ENCODE peak calls at places on chromosomes 7 and 10, in ten cellular contexts. One of them, this sample, is unnamed. For H3K4me1, the result is how much of the 10 kb centered on the place peaks cover.

GRCh38 chr10:17386616-17387075 is 67.7 kb downstream of the ST8SIA6 start:
- DNase-seq in HAP-1: no peak
- DNase-seq in GM12878: no peak
- DNase-seq in transverse colon: no peak
- DNase-seq in adrenal gland: no peak
- DNase-seq in PC-3: no peak
- DNase-seq in ovary: no peak
- DNase-seq in suprapubic skin: no peak
- DNase-seq in tibial artery: no peak
- DNase-seq in IMR-90: no peak
- DNase-seq in this sample: no peak

GRCh38 chr10:78229950-78230675 is 196.4 kb downstream of the RPS24 start:
- DNase-seq in HAP-1: no peak
- DNase-seq in adrenal gland: no peak
- DNase-seq in ovary: no peak
- DNase-seq in tibial artery: no peak
- DNase-seq in IMR-90: no peak
- DNase-seq in transverse colon: no peak
- DNase-seq in suprapubic skin: no peak
- DNase-seq in PC-3: no peak
- DNase-seq in GM12878: no peak
- DNase-seq in this sample: no peak

GRCh38 chr7:1532456-1533254 is 2.2 kb downstream of the MAFK start:
- DNase-seq in tibial artery: peak
- DNase-seq in ovary: peak
- DNase-seq in PC-3: peak
- DNase-seq in transverse colon: peak
- DNase-seq in GM12878: no peak
- DNase-seq in adrenal gland: peak
- DNase-seq in HAP-1: no peak
- DNase-seq in IMR-90: peak
- DNase-seq in suprapubic skin: peak
- DNase-seq in this sample: peak

GRCh38 chr7:53111061-53111460 is 75.6 kb downstream of the POM121L12 start:
- DNase-seq in IMR-90: no peak
- DNase-seq in ovary: no peak
- DNase-seq in adrenal gland: no peak
- DNase-seq in transverse colon: no peak
- DNase-seq in tibial artery: no peak
- DNase-seq in GM12878: no peak
- DNase-seq in HAP-1: no peak
- DNase-seq in PC-3: no peak
- DNase-seq in suprapubic skin: no peak
- DNase-seq in this sample: no peak

GRCh38 chr10:119425881-119426170 is 116.7 kb downstream of the RGS10 start:
- DNase-seq in tibial artery: no peak
- DNase-seq in HAP-1: no peak
- DNase-seq in transverse colon: no peak
- DNase-seq in adrenal gland: no peak
- DNase-seq in ovary: no peak
- DNase-seq in PC-3: no peak
- DNase-seq in suprapubic skin: no peak
- DNase-seq in IMR-90: no peak
- DNase-seq in GM12878: no peak
- DNase-seq in this sample: no peak

GRCh38 chr10:335151-335800 is 200.0 kb downstream of the ZMYND11 start:
- DNase-seq in ovary: no peak
- DNase-seq in IMR-90: peak
- DNase-seq in HAP-1: no peak
- DNase-seq in adrenal gland: peak
- DNase-seq in tibial artery: no peak
- DNase-seq in PC-3: peak
- DNase-seq in GM12878: no peak
- DNase-seq in transverse colon: no peak
- DNase-seq in suprapubic skin: no peak
- DNase-seq in this sample: peak

GRCh38 chr7:46784746-46785145 is 797.2 kb downstream of the TNS3 start:
- DNase-seq in tibial artery: no peak
- DNase-seq in IMR-90: peak
- DNase-seq in PC-3: peak
- DNase-seq in HAP-1: no peak
- DNase-seq in adrenal gland: no peak
- DNase-seq in suprapubic skin: no peak
- DNase-seq in GM12878: no peak
- DNase-seq in transverse colon: no peak
- DNase-seq in ovary: no peak
- DNase-seq in this sample: no peak

GRCh38 chr7:106644999-106645398 is 16.0 kb downstream of the CCDC71L start:
- DNase-seq in suprapubic skin: no peak
- DNase-seq in transverse colon: no peak
- DNase-seq in adrenal gland: no peak
- DNase-seq in GM12878: no peak
- DNase-seq in IMR-90: no peak
- DNase-seq in ovary: no peak
- DNase-seq in tibial artery: no peak
- DNase-seq in HAP-1: no peak
- DNase-seq in PC-3: no peak
- DNase-seq in this sample: no peak

GRCh38 chr10:101493782-101494281 is 94.2 kb downstream of the POLL start:
- DNase-seq in GM12878: no peak
- DNase-seq in transverse colon: no peak
- DNase-seq in PC-3: no peak
- DNase-seq in suprapubic skin: no peak
- DNase-seq in ovary: no peak
- DNase-seq in adrenal gland: no peak
- DNase-seq in HAP-1: peak
- DNase-seq in IMR-90: no peak
- DNase-seq in tibial artery: no peak
- DNase-seq in this sample: no peak

DNA sequence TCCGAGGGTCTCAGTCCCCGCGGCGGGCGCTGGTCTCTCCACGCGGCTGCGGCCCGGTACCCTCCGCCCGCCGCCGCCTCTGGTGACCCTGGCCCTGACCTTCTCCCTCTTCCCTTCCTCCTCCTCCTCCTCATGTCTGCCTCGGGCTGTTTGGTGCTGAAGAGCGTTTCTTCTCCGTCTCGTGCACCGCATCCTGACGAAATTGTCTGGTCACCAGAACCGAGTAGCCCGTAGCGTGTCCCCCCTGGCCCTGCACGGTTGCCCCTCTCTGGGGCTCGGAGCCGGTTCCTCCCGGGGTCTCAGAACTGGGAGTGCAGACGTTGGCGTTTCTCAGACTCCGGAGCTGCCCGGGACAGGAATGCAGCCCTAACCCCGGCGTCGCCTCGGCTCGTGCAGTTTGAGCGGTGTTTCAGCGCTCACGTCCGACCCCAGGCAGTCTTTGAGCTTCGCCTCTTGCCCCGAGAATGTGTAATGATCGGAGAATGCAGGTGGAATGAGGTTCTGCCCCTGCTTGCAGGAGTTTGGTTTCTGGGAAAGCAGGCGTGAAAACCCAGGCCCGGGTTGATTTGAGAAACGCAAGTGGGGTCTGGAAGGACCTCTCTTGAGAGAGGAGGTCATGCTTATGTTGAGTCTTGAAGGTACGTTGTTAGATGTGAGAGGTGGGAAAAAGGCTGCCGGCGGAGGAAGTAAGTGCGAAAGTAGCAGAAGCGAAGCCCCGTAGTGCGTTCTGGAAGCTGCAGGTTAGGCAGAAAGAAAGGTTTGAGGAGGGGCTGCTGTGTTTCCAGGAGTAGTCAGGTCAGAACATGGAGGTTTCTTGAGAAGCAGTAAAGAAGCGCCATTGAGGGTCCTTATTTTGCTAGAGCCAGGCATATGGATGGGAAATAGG is 743 bp downstream of the RBM17 start:
- DNase-seq in GM12878: no peak
- DNase-seq in ovary: no peak
- DNase-seq in PC-3: peak
- DNase-seq in suprapubic skin: peak
- DNase-seq in tibial artery: peak
- DNase-seq in IMR-90: no peak
- DNase-seq in adrenal gland: no peak
- DNase-seq in transverse colon: peak
- DNase-seq in HAP-1: peak
- DNase-seq in this sample: peak
- H3K4me1 ChIP-seq in GM12878: under half
- H3K4me1 ChIP-seq in ovary: under half
- H3K4me1 ChIP-seq in PC-3: under half
- H3K4me1 ChIP-seq in suprapubic skin: half or more
- H3K4me1 ChIP-seq in tibial artery: under half
- H3K4me1 ChIP-seq in IMR-90: under half
- H3K4me1 ChIP-seq in adrenal gland: half or more
- H3K4me1 ChIP-seq in transverse colon: under half
- H3K4me1 ChIP-seq in HAP-1: under half
- H3K4me1 ChIP-seq in this sample: under half

GRCh38 chr7:105519353-105519752 is 2.7 kb downstream of the PUS7 start:
- DNase-seq in PC-3: peak
- DNase-seq in HAP-1: no peak
- DNase-seq in transverse colon: no peak
- DNase-seq in suprapubic skin: no peak
- DNase-seq in ovary: no peak
- DNase-seq in IMR-90: peak
- DNase-seq in GM12878: no peak
- DNase-seq in adrenal gland: no peak
- DNase-seq in tibial artery: no peak
- DNase-seq in this sample: no peak

GRCh38 chr7:105524840-105525239 is 2.8 kb upstream of the PUS7 start:
- DNase-seq in ovary: no peak
- DNase-seq in PC-3: no peak
- DNase-seq in transverse colon: no peak
- DNase-seq in tibial artery: no peak
- DNase-seq in IMR-90: no peak
- DNase-seq in HAP-1: no peak
- DNase-seq in GM12878: no peak
- DNase-seq in suprapubic skin: no peak
- DNase-seq in adrenal gland: no peak
- DNase-seq in this sample: no peak

GRCh38 chr7:105521731-105522458 is at the start of gene PUS7:
- DNase-seq in HAP-1: peak
- DNase-seq in tibial artery: peak
- DNase-seq in transverse colon: peak
- DNase-seq in IMR-90: peak
- DNase-seq in GM12878: no peak
- DNase-seq in adrenal gland: peak
- DNase-seq in suprapubic skin: peak
- DNase-seq in ovary: peak
- DNase-seq in PC-3: peak
- DNase-seq in this sample: peak

DNA sequence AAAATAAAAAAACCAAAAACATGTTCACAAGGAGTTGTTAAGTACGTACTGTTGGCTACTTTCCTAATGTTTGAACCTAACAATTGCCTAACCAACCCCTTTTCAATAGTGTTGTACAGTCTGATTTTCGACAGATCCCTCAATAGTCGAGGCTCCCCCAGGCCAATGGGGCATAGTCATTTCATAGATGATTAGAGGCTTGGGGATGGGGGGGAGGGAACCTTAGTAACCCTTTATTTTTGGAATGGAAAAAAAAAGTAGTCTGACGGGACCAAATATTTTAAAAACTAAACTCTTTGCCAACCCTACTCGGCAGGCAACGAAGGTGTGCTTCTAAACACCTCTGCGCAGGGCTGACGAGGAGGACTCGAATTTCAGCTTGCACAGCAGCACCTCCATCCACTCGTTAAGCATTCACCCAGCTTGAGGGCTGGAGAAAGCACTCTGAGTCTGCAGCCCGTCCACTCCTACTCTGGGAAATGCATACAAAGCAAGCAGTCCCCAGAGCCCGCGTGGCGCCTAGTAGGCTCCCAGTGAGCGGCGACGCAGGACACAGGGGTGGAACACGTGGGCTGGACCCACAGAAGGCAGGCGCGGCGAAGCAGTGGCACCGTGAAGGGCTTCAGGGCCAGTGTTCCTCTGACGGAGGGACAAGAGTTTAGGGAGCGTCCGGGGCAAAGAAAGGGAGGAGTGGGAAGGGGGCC is 892 bp downstream of the PUS7 start:
- DNase-seq in transverse colon: peak
- DNase-seq in IMR-90: peak
- DNase-seq in HAP-1: peak
- DNase-seq in adrenal gland: peak
- DNase-seq in tibial artery: peak
- DNase-seq in ovary: peak
- DNase-seq in GM12878: no peak
- DNase-seq in PC-3: peak
- DNase-seq in suprapubic skin: peak
- DNase-seq in this sample: peak
- H3K4me3 ChIP-seq in transverse colon: peak
- H3K4me3 ChIP-seq in IMR-90: peak
- H3K4me3 ChIP-seq in HAP-1: peak
- H3K4me3 ChIP-seq in adrenal gland: peak
- H3K4me3 ChIP-seq in tibial artery: peak
- H3K4me3 ChIP-seq in ovary: peak
- H3K4me3 ChIP-seq in GM12878: peak
- H3K4me3 ChIP-seq in PC-3: peak
- H3K4me3 ChIP-seq in suprapubic skin: peak
- H3K4me3 ChIP-seq in this sample: peak

DNA sequence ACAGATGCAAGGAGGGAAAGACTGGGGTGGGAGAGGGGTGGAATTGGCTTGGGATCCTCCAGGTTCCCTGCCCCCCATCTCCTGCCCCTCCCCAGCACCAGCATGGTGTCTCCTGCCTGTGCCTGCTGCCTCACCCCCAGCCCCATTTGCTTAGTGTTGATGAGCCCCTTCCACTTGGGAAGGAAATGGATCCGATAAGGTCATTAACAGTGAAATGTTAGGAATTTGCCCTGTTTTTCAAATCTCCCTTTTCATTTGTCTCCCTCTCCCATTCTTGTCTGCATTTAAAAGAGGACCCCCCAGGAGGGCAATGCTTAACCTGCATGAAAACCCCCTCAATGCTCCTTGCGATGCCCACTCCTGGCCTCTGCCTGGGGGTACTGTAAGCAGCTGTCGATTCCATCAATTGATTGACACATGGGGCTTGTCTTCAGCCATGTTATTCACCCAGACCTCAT is 51.5 kb downstream of the HK1 start:
- DNase-seq in tibial artery: no peak
- DNase-seq in ovary: no peak
- DNase-seq in IMR-90: no peak
- DNase-seq in PC-3: no peak
- DNase-seq in suprapubic skin: no peak
- DNase-seq in HAP-1: no peak
- DNase-seq in GM12878: no peak
- DNase-seq in transverse colon: no peak
- DNase-seq in adrenal gland: no peak
- DNase-seq in this sample: no peak
- H3K4me1 ChIP-seq in tibial artery: under half
- H3K4me1 ChIP-seq in ovary: under half
- H3K4me1 ChIP-seq in IMR-90: under half
- H3K4me1 ChIP-seq in PC-3: under half
- H3K4me1 ChIP-seq in suprapubic skin: half or more
- H3K4me1 ChIP-seq in HAP-1: under half
- H3K4me1 ChIP-seq in GM12878: under half
- H3K4me1 ChIP-seq in transverse colon: under half
- H3K4me1 ChIP-seq in adrenal gland: half or more
- H3K4me1 ChIP-seq in this sample: under half

DNA sequence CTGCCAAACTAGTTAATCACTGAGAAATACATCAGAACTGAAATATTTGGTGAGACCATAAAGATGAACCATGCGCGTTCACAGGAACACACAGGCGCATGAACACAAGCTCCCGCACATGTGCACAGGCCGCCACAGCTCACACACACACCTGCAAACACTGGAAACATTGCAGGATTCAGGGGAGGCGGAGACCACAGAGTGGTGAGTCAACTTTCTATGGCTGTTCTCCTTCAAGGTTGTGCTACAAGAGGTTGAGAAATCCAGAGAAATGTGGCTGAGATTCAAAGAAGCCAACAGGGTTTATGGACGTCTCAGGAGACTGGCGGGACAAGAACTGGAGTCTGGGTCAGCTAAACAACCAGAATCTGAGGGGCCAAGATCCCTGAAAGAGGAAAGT is 17.8 kb downstream of the ESYT2 start:
- DNase-seq in IMR-90: peak
- DNase-seq in ovary: no peak
- DNase-seq in suprapubic skin: no peak
- DNase-seq in HAP-1: no peak
- DNase-seq in GM12878: no peak
- DNase-seq in adrenal gland: peak
- DNase-seq in tibial artery: peak
- DNase-seq in PC-3: peak
- DNase-seq in transverse colon: no peak
- DNase-seq in this sample: no peak
- H3K4me3 ChIP-seq in IMR-90: no peak
- H3K4me3 ChIP-seq in ovary: no peak
- H3K4me3 ChIP-seq in suprapubic skin: no peak
- H3K4me3 ChIP-seq in HAP-1: no peak
- H3K4me3 ChIP-seq in GM12878: no peak
- H3K4me3 ChIP-seq in adrenal gland: no peak
- H3K4me3 ChIP-seq in tibial artery: peak
- H3K4me3 ChIP-seq in PC-3: no peak
- H3K4me3 ChIP-seq in transverse colon: no peak
- H3K4me3 ChIP-seq in this sample: no peak

This sample was measured in SJSA1.